ENCODE peak calls at places on chromosomes 3 and 15, in eight cellular contexts. D, K, J, M, L, F, U and H are unnamed samples.

GRCh38 chr3:60323651-60324050 is 927.6 kb downstream of the FHIT start:
- DNase-seq in J (no peak), U (no peak), F (no peak), M (peak; percentile 32), L (no peak), D (no peak), K (no peak), H (no peak)

GRCh38 chr3:34275811-34276210 is 477.4 kb downstream of the PDCD6IP start:
- DNase-seq in M (no peak), J (no peak), K (no peak), U (no peak), D (no peak), L (no peak), F (no peak), H (no peak)

GRCh38 chr15:96264351-96264798 is 66.1 kb upstream of the NR2F2 start:
- DNase-seq in M (no peak), L (peak; percentile 52), F (no peak), D (no peak), K (no peak), U (peak; percentile 78), J (peak; percentile 20), H (peak; percentile 45)

GRCh38 chr15:74725241-74725774 is at the start of gene CYP1A1:
- DNase-seq in F (no peak), U (peak; percentile 39), D (no peak), K (no peak), J (no peak), L (peak; percentile 35), M (peak; percentile 49), H (peak; percentile 76)

GRCh38 chr3:31102196-31102879 is 207.9 kb upstream of the GADL1 start:
- DNase-seq in J (no peak), K (no peak), L (no peak), U (no peak), F (no peak), M (no peak), D (no peak), H (no peak)

GRCh38 chr15:70559840-70560239 is 203.5 kb downstream of the UACA start:
- DNase-seq in M (no peak), K (peak; percentile 43), J (no peak), L (no peak), U (no peak), F (peak; percentile 46), D (no peak), H (no peak)

GRCh38 chr3:45776611-45777010 is 19.7 kb downstream of the SLC6A20 start:
- DNase-seq in U (no peak), L (no peak), J (no peak), M (no peak), D (no peak), F (peak; percentile 64), K (no peak), H (no peak)

GRCh38 chr15:48965972-48966371 is 2.3 kb upstream of the SHC4 start:
- DNase-seq in J (no peak), K (peak; percentile 84), F (no peak), L (no peak), U (peak; percentile 63), D (no peak), M (no peak), H (no peak)

GRCh38 chr3:179961081-179962078 is 75.4 kb downstream of the PEX5L start:
- DNase-seq in M (no peak), J (no peak), L (no peak), U (no peak), F (no peak), D (no peak), K (no peak), H (no peak)

GRCh38 chr15:55267401-55268053 is 22.1 kb downstream of the RAB27A start:
- DNase-seq in D (peak; percentile 85), U (no peak), F (no peak), J (no peak), K (peak; percentile 73), L (no peak), M (no peak), H (no peak)

GRCh38 chr3:47010050-47010712 is 30.7 kb downstream of the NBEAL2 start:
- DNase-seq in K (no peak), U (no peak), M (no peak), L (no peak), F (peak; percentile 76), J (no peak), D (no peak), H (no peak)

GRCh38 chr3:47008851-47009224 is 29.4 kb downstream of the NBEAL2 start:
- DNase-seq in U (no peak), L (no peak), K (no peak), M (no peak), J (no peak), D (no peak), F (no peak), H (no peak)

GRCh38 chr3:47008258-47008671 is 28.8 kb downstream of the NBEAL2 start:
- DNase-seq in J (no peak), M (no peak), D (no peak), F (peak; percentile 65), K (peak; percentile 64), U (no peak), L (no peak), H (peak; percentile 13)

GRCh38 chr3:47010910-47011309 is 31.4 kb downstream of the NBEAL2 start:
- DNase-seq in J (no peak), D (no peak), M (no peak), F (peak; percentile 59), U (no peak), L (no peak), K (peak; percentile 60), H (no peak)

DNA sequence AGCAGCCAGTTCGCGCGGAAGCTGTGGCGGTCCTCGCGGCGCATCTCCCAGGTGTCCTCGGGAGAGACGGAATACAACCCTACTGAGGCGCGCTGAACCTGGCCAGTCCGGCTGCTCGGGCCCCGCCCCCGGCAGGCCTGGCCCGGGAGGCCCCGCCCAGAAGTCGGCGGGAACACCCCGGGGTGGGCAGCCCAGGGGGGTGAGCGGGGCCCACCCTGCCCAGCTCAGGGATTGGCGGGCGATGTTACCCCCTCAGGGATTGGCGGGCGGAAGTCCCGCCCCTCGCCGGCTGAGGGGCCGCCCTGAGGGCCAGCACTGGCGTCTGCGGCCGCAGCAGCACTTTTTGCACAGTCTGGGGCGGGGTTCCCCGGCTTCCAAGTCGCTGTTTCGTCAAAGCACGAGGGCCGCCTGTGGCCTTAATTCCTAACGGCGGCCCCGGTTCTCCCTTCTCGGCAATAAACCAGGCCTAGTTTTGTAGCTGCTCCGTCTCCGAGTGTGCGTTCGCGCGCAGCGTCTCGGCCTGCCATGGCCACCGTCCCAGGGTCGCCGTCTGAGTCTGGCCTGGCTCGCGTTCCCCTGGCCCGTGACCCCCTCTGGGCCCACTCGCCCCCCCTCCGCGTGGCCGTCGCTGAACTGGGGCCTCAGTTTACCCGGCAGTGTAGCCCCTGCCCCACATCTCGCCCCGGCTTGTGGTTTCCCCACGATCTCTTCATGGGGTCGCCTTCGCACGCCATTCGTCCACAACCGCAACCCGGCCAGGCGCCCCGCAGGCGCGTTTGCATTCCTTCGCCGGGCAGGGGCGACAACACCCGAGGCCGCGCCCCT is 30.0 kb downstream of the NBEAL2 start:
- DNase-seq in F (peak; percentile 97), L (no peak), D (peak; percentile 81), M (peak; percentile 95), U (no peak), J (peak; percentile 84), K (peak; percentile 97), H (peak; percentile 88)
- H3K4me3 ChIP-seq in F (peak overlapping the region; percentile 55), L (no peak overlapping the region), D (peak overlapping the region; percentile 26), M (peak overlapping the region; percentile 50), U (no peak overlapping the region), J (peak overlapping the region; percentile 48), K (peak overlapping the region; percentile 81), H (no peak overlapping the region)

DNA sequence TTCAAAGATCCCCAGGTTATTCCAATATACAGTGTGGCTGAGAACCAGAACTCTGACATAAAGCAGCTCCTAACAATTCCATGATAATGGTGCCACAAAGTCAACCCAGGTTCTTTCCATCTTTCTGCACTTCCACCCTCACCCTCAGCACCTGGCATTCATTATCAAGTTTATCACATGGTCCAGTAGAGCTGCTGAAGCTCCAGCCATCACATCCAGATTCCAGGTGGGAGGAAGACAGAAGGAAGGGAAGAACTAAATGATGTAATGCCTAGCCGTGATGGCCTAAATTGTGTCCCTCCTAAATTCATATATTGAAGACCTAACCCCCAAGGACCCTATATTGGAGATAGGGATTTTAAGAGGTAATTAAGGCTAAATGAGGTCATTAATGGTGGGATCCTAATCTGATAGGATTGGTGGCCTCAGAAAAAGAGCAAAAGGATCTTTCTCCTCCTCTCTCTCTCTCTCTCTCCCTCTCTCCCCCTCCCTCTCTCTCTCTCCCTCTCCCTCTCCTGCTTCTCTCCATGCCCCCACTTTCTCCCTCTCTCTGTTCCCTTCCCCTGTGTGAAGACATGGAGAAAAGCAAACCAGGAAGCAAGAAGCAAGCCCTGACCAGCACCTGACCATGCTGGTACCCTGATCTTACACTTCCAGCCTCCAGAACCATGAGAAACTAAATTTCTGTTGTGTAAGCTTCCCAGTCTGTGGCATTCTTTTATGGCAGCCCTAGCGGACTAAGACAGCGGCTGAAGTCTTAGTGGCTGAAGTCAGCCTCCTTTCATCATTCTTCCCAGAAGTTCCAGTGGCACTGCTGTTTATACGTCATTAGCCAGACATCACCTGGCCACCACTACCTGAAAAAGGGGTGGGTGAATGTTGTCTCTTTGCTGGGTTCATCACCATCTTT is 369.7 kb upstream of the PROK2 start:
- DNase-seq in L (no peak), D (no peak), K (no peak), J (no peak), M (no peak), F (no peak), U (no peak), H (no peak)
- H3K27ac ChIP-seq in L (peak overlapping the region; percentile 75), D (no peak overlapping the region), K (peak overlapping the region; percentile 74), J (no peak overlapping the region), M (no peak overlapping the region), F (peak overlapping the region; percentile 70), U (no peak overlapping the region), H (no peak overlapping the region)

DNA sequence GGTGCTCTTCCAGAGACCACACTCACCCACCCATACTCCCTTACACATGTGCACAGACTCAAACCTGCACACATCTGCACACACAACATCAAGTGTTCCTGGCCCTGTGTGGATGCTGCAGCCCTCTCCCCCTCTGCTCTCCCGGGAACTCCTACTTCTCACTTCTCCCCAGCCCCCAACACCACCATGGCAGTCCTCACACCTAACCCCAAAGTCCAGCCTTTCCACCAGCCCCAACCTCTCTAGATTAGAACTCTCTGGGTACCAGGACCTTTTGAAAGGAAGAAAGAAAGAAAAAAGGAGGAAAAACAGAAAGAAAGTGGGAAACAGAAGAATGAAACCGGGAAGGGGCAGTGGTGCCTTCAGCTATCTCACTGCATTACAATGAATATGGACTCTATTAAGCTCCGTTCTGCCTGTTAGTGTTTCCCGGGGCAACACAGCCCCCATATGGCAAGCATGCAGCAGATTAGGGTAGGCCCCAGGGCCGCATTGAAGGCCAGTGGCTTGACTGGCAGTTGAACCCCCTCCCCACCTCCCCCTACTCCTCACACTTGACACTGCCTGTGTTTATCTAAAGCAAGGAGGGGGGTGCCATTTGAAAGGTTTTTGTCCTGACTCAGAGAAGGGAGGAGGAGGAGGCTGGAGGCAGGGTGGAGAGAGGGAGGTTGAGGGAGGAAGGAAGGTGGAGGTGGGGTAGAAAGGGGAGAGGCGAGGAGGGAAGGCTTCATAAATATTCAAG is 30.1 kb downstream of the BOC start:
- DNase-seq in D (no peak), U (no peak), K (no peak), F (no peak), M (peak; percentile 75), J (no peak), L (no peak), H (no peak)
- H3K4me3 ChIP-seq in D (no peak overlapping the region), U (no peak overlapping the region), K (no peak overlapping the region), F (no peak overlapping the region), M (no peak overlapping the region), J (no peak overlapping the region), L (no peak overlapping the region), H (no peak overlapping the region)

DNA sequence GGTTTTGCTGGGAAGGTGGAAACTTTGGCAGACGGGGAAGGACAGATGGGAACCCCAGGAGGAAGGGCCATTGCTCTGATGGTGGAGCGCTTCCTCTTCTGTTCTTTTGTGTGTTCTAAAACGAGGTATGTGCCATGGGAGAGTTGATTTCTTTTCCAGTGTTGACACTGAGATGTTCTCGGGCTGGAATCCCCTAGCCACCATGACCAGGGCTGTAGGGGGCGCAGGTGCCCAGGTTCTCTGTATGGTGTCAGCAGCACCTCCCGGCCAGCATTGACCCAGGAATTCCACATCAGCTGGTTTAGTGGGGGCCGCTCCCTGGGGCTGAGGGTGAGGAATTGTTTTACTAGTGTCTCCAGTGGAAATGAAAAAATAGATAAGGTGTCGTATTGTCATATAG is 34.3 kb upstream of the ACAD9 start:
- DNase-seq in U (no peak), J (no peak), L (no peak), D (no peak), F (no peak), M (peak; percentile 47), K (no peak), H (no peak)
- H3K27ac ChIP-seq in U (no peak overlapping the region), J (no peak overlapping the region), L (peak overlapping the region; percentile 37), D (peak overlapping the region; percentile 29), F (peak overlapping the region; percentile 74), M (no peak overlapping the region), K (peak overlapping the region; percentile 57), H (no peak overlapping the region)